ENCODE peak calls at places on chromosome 6, in seven cellular contexts. W, Y, O, T, X, H and V are unnamed samples.

GRCh38 chr6:157460182-157460999 is 79.4 kb downstream of the ZDHHC14 start:
- DNase-seq in O (no peak), H (no peak), X (no peak), T (no peak), Y (no peak), W (no peak), V (no peak)

GRCh38 chr6:38498085-38498484 is 141.6 kb downstream of the BTBD9 start:
- DNase-seq in X (no peak), H (no peak), W (no peak), O (no peak), T (no peak), Y (peak; percentile 15), V (no peak)

GRCh38 chr6:95693108-95693507 is 115.8 kb downstream of the MANEA start:
- DNase-seq in X (no peak), Y (peak; percentile 2), H (peak; percentile 41), O (no peak), W (no peak), T (no peak), V (no peak)

GRCh38 chr6:74651948-74652347 is 553.9 kb downstream of the COL12A1 start:
- DNase-seq in T (no peak), X (no peak), Y (no peak), O (no peak), H (no peak), W (peak; percentile 53), V (no peak)

GRCh38 chr6:156833755-156834154 is 56.6 kb downstream of the ARID1B start:
- DNase-seq in H (no peak), T (no peak), Y (no peak), O (no peak), W (no peak), X (no peak), V (no peak)

GRCh38 chr6:56864171-56864616 is 90.7 kb upstream of the BEND6 start:
- DNase-seq in X (no peak), H (no peak), W (no peak), O (no peak), Y (peak; percentile 30), T (no peak), V (no peak)

GRCh38 chr6:32177182-32177787 is 920 bp upstream of the RNF5 start:
- DNase-seq in T (no peak), W (no peak), O (no peak), Y (no peak), X (no peak), H (no peak), V (peak; percentile 65)

GRCh38 chr6:43052842-43053544 is 658 bp downstream of the CUL7 start:
- DNase-seq in O (no peak), Y (peak; percentile 17), W (no peak), X (no peak), T (no peak), H (no peak), V (peak; percentile 66)

GRCh38 chr6:152386131-152386530 is 251.0 kb downstream of the SYNE1 start:
- DNase-seq in O (no peak), X (no peak), T (no peak), H (no peak), Y (no peak), W (no peak), V (no peak)

GRCh38 chr6:90183587-90184333 is 112.9 kb downstream of the BACH2 start:
- DNase-seq in W (no peak), X (no peak), T (no peak), O (no peak), Y (no peak), H (no peak), V (no peak)

GRCh38 chr6:138272543-138273305 is 54.4 kb upstream of the PBOV1 start:
- DNase-seq in Y (no peak), O (no peak), T (no peak), H (no peak), W (no peak), X (no peak), V (no peak)

GRCh38 chr6:160992323-160993314 is 1.1 kb downstream of the MAP3K4 start:
- DNase-seq in O (no peak), Y (peak; percentile 56), T (no peak), W (no peak), H (peak; percentile 49), X (no peak), V (peak; percentile 58)

GRCh38 chr6:143901885-143902708 is 37.8 kb downstream of the ZC2HC1B start:
- DNase-seq in X (peak; percentile 17), Y (no peak), W (no peak), O (no peak), T (no peak), H (no peak), V (no peak)

GRCh38 chr6:125201961-125202729 is 48.6 kb downstream of the TPD52L1 start:
- DNase-seq in H (no peak), W (peak; percentile 61), O (peak; percentile 25), X (peak; percentile 28), Y (peak; percentile 77), T (peak; percentile 72), V (no peak)

GRCh38 chr6:169864148-169865030 is 113.0 kb downstream of the ERMARD start:
- DNase-seq in Y (no peak), H (no peak), T (peak; percentile 46), W (no peak), X (no peak), O (no peak), V (peak; percentile 27)

GRCh38 chr6:122789078-122789861 is at the start of gene SMPDL3A:
- DNase-seq in O (peak; percentile 39), H (peak; percentile 91), W (peak; percentile 69), Y (peak; percentile 55), T (peak; percentile 78), X (peak; percentile 78), V (peak; percentile 89)

GRCh38 chr6:16855460-16855859 is 94.2 kb upstream of the ATXN1 start:
- DNase-seq in Y (no peak), H (no peak), T (no peak), W (no peak), O (no peak), X (no peak), V (no peak)

GRCh38 chr6:139030539-139030938 is 2.0 kb downstream of the ABRACL start:
- DNase-seq in T (no peak), W (no peak), H (no peak), X (no peak), Y (no peak), O (no peak), V (no peak)